ENCODE peak calls at places on chromosomes 4 and X, in seven cellular contexts. Y, U, R, S, O, N and L are unnamed samples. For H3K9me3, the result is how much of the 10 kb centered on the place peaks cover.

GRCh38 chrX:153924149-153924861 is 1.8 kb downstream of the ARHGAP4 start:
- DNase-seq in Y (no peak), U (no peak), R (peak), S (no peak), O (peak), N (peak), L (peak)

GRCh38 chr4:16269742-16270522 is 43.7 kb upstream of the TAPT1 start:
- DNase-seq in Y (no peak), U (no peak), R (no peak), S (no peak), O (no peak), N (no peak), L (no peak)

GRCh38 chrX:138128025-138128671 is 562.2 kb downstream of the ZIC3 start:
- DNase-seq in Y (peak), U (peak), R (peak), S (no peak), O (no peak), N (peak), L (peak)

GRCh38 chr4:159722918-159723317 is 620.0 kb downstream of the RAPGEF2 start:
- DNase-seq in Y (no peak), U (no peak), R (no peak), S (no peak), O (no peak), N (no peak), L (no peak)

GRCh38 chrX:38282044-38282443 is 45.3 kb downstream of the RPGR start:
- DNase-seq in Y (no peak), U (no peak), R (no peak), S (no peak), O (no peak), N (no peak), L (no peak)

GRCh38 chr4:149914521-149915115 is 99.0 kb upstream of the IQCM start:
- DNase-seq in Y (peak), U (peak), R (no peak), S (no peak), O (no peak), N (peak), L (peak)

GRCh38 chr4:71537551-71538065 is 198.8 kb downstream of the SLC4A4 start:
- DNase-seq in Y (no peak), U (no peak), R (no peak), S (no peak), O (no peak), N (no peak), L (no peak)

GRCh38 chr4:139123910-139124309 is 53.1 kb downstream of the ELF2 start:
- DNase-seq in Y (no peak), U (no peak), R (no peak), S (no peak), O (no peak), N (no peak), L (no peak)

GRCh38 chr4:82968972-82969371 is 41.7 kb downstream of the LIN54 start:
- DNase-seq in Y (no peak), U (no peak), R (no peak), S (no peak), O (no peak), N (no peak), L (peak)

GRCh38 chr4:16710198-16710597 is 188.2 kb downstream of the LDB2 start:
- DNase-seq in Y (no peak), U (no peak), R (no peak), S (no peak), O (no peak), N (no peak), L (no peak)

GRCh38 chr4:105930696-105931095 is 35.4 kb downstream of the NPNT start:
- DNase-seq in Y (no peak), U (no peak), R (no peak), S (no peak), O (no peak), N (no peak), L (no peak)

GRCh38 chr4:41883988-41884737 is 51.1 kb upstream of the TMEM33 start:
- DNase-seq in Y (no peak), U (no peak), R (no peak), S (no peak), O (no peak), N (no peak), L (no peak)

GRCh38 chrX:144715356-144715755 is 531.9 kb upstream of the SPANXN1 start:
- DNase-seq in Y (no peak), U (no peak), R (no peak), S (no peak), O (no peak), N (no peak), L (no peak)

GRCh38 chrX:151724563-151725337 is 8.9 kb downstream of the FATE1 start:
- DNase-seq in Y (no peak), U (no peak), R (no peak), S (no peak), O (no peak), N (no peak), L (no peak)

GRCh38 chrX:40169193-40170086 is 71.7 kb upstream of the BCOR start:
- DNase-seq in Y (no peak), U (peak), R (peak), S (no peak), O (peak), N (peak), L (peak)

GRCh38 chrX:3136161-3136961 is 95.1 kb downstream of the ARSF start:
- DNase-seq in Y (no peak), U (no peak), R (no peak), S (no peak), O (no peak), N (no peak), L (no peak)

GRCh38 chrX:46203115-46203514 is 342.1 kb downstream of the ZNF674 start:
- DNase-seq in Y (no peak), U (no peak), R (no peak), S (no peak), O (no peak), N (no peak), L (no peak)

GRCh38 chr4:78652282-78652876 is 100.8 kb downstream of the ANXA3 start:
- DNase-seq in Y (no peak), U (no peak), R (no peak), S (no peak), O (no peak), N (no peak), L (no peak)

GRCh38 chr4:140764785-140765392 is 8.7 kb upstream of the TBC1D9 start:
- DNase-seq in Y (no peak), U (no peak), R (no peak), S (no peak), O (no peak), N (no peak), L (no peak)

GRCh38 chr4:165506780-165507305 is 128.0 kb downstream of the CPE start:
- DNase-seq in Y (no peak), U (no peak), R (no peak), S (no peak), O (no peak), N (no peak), L (no peak)

GRCh38 chr4:15318621-15319348 is 109.0 kb upstream of the C1QTNF7 start:
- DNase-seq in Y (no peak), U (no peak), R (no peak), S (no peak), O (no peak), N (no peak), L (no peak)

GRCh38 chr4:15756361-15756861 is 21.7 kb upstream of the CD38 start:
- DNase-seq in Y (no peak), U (no peak), R (peak), S (no peak), O (peak), N (peak), L (peak)

GRCh38 chr4:164755432-164755831 is 1.5 kb downstream of the SMIM31 start:
- DNase-seq in Y (no peak), U (no peak), R (no peak), S (no peak), O (no peak), N (no peak), L (no peak)

GRCh38 chr4:148239406-148239805 is 202.8 kb downstream of the NR3C2 start:
- DNase-seq in Y (no peak), U (no peak), R (no peak), S (no peak), O (no peak), N (no peak), L (peak)

GRCh38 chr4:73593631-73594241 is 26.5 kb downstream of the RASSF6 start:
- DNase-seq in Y (no peak), U (no peak), R (no peak), S (no peak), O (no peak), N (peak), L (peak)

GRCh38 chr4:106986486-106986885 is 49.6 kb downstream of the DKK2 start:
- DNase-seq in Y (no peak), U (no peak), R (no peak), S (no peak), O (no peak), N (no peak), L (no peak)

GRCh38 chrX:140141444-140142029 is 176.2 kb upstream of the CXorf66 start:
- DNase-seq in Y (peak), U (no peak), R (peak), S (no peak), O (no peak), N (peak), L (peak)

GRCh38 chr4:15500721-15501120 is 31.0 kb downstream of the CC2D2A start:
- DNase-seq in Y (no peak), U (no peak), R (no peak), S (no peak), O (no peak), N (no peak), L (peak)

GRCh38 chr4:186699298-186699697 is 24.4 kb downstream of the FAT1 start:
- DNase-seq in Y (no peak), U (no peak), R (no peak), S (no peak), O (no peak), N (no peak), L (no peak)

GRCh38 chr4:38162240-38162784 is 202.1 kb downstream of the PTTG2 start:
- DNase-seq in Y (peak), U (no peak), R (no peak), S (no peak), O (no peak), N (no peak), L (no peak)

GRCh38 chr4:92305878-92306520 is 2.2 kb downstream of the GRID2 start:
- DNase-seq in Y (no peak), U (no peak), R (no peak), S (no peak), O (no peak), N (no peak), L (no peak)

GRCh38 chrX:131764224-131764623 is 220.3 kb downstream of the OR13H1 start:
- DNase-seq in Y (no peak), U (no peak), R (no peak), S (no peak), O (no peak), N (no peak), L (peak)

GRCh38 chrX:74797338-74797887 is 127.8 kb downstream of the NEXMIF start:
- DNase-seq in Y (no peak), U (no peak), R (no peak), S (no peak), O (no peak), N (no peak), L (no peak)

GRCh38 chr4:13529130-13529919 is 15.0 kb downstream of the NKX3-2 start:
- DNase-seq in Y (no peak), U (no peak), R (no peak), S (no peak), O (no peak), N (no peak), L (no peak)

GRCh38 chr4:141464366-141464765 is 172.0 kb upstream of the IL15 start:
- DNase-seq in Y (no peak), U (no peak), R (no peak), S (no peak), O (no peak), N (no peak), L (no peak)

GRCh38 chrX:126165401-126165720 is 728 bp downstream of the DCAF12L2 start:
- DNase-seq in Y (no peak), U (no peak), R (no peak), S (no peak), O (no peak), N (no peak), L (no peak)

GRCh38 chr4:536351-536972 is 37.5 kb downstream of the PIGG start:
- DNase-seq in Y (no peak), U (no peak), R (no peak), S (no peak), O (no peak), N (no peak), L (no peak)
- H3K9me3 ChIP-seq in Y (under half), U (under half), R (under half), S (under half), O (under half), N (under half), L (under half)

DNA sequence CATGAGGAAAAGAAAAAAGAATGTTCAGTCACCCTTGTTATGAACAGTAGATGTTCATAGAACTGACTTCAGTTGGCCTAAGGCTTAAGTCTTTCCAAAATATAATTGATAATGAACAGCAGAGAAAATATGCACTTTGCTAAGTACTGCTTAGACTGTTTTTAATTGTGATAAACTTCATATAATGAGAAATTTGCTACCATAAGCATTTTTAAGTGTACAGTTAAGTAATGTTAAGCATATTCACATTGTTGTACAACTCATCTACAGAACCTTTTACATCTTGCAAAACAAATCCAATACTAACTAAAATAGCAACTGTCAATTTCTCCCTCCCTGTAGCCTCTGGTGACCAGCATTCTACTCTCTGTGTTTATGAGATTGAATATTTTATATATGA is 792.2 kb upstream of the LCORL start:
- DNase-seq in Y (no peak), U (no peak), R (no peak), S (no peak), O (no peak), N (no peak), L (no peak)
- H3K9me3 ChIP-seq in Y (under half), U (under half), R (under half), S (under half), O (under half), N (under half), L (under half)

GRCh38 chr4:100162027-100162685 is 28.1 kb downstream of the DDIT4L start:
- DNase-seq in Y (no peak), U (no peak), R (no peak), S (no peak), O (no peak), N (no peak), L (no peak)
- H3K9me3 ChIP-seq in Y (under half), U (under half), R (under half), S (under half), O (under half), N (under half), L (under half)

DNA sequence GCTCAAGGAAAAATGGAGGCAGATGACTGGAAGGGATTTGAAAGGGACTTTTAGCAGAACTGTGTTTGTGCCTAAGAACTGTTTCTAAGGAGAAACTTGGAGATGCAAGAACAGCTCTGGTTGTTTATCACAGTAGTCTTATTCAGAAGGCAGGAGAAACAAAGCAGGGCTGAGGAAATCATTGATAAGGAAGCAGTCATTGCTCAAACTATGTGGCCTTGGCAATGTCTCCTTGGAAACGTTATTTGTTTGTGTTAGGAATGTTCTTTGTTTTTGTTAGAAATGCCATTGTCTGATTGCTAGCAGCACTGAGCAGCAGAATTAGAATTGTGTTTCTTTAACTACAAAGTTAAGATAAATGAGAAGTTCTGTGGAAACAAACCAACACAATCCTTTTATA is 1191.2 kb upstream of the IGFBP7 start:
- DNase-seq in Y (peak), U (peak), R (no peak), S (no peak), O (no peak), N (no peak), L (no peak)
- H3K9me3 ChIP-seq in Y (under half), U (under half), R (under half), S (under half), O (under half), N (under half), L (under half)

DNA sequence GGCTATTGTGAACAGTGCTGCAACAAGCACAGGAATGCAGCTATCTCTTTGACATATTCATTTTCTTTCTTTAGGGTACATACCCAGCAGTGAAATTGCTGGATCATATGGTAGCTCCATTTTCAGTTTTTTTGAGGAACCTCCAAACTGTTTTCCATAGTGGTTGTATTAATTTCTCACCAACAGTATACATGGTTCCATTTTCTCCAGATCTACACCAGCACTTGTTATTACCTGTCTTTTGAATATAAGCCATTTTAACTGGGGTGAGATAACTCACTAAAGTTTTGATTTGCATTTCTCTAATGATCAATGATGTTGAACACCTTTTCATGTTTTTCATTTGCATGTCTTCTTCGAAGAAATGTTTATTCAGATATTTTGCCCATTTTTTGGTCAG is 241.1 kb upstream of the AGTR2 start:
- DNase-seq in Y (no peak), U (no peak), R (no peak), S (no peak), O (no peak), N (no peak), L (no peak)
- H3K9me3 ChIP-seq in Y (under half), U (under half), R (under half), S (under half), O (under half), N (under half), L (under half)